ENCODE peak calls at places on chromosomes 3 and 15, in four cellular contexts. V, K, P and I are unnamed samples.

GRCh38 chr3:125002414-125002811 is 53.4 kb downstream of the HEG1 start:
- DNase-seq in V (no peak), K (no peak), P (no peak), I (no peak)

GRCh38 chr3:48543271-48543866 is 13.2 kb downstream of the PFKFB4 start:
- DNase-seq in V (no peak), K (no peak), P (no peak), I (no peak)

GRCh38 chr3:63228677-63229076 is 49.4 kb upstream of the SYNPR start:
- DNase-seq in V (no peak), K (no peak), P (peak; percentile 23), I (peak; percentile 4)

GRCh38 chr3:64741344-64741743 is 53.5 kb upstream of the ADAMTS9 start:
- DNase-seq in V (no peak), K (no peak), P (no peak), I (no peak)

GRCh38 chr3:55169608-55170010 is 241.8 kb upstream of the LRTM1 start:
- DNase-seq in V (no peak), K (no peak), P (peak; percentile 47), I (no peak)

GRCh38 chr15:31525296-31525695 is 198.7 kb downstream of the KLF13 start:
- DNase-seq in V (no peak), K (no peak), P (no peak), I (no peak)

GRCh38 chr3:144403040-144403457 is 431.4 kb downstream of the DIPK2A start:
- DNase-seq in V (no peak), K (no peak), P (peak; percentile 34), I (no peak)

GRCh38 chr3:115245437-115245836 is 98.3 kb upstream of the ZBTB20 start:
- DNase-seq in V (no peak), K (no peak), P (peak; percentile 49), I (no peak)

GRCh38 chr3:68116580-68116979 is 462.2 kb upstream of the SUCLG2 start:
- DNase-seq in V (no peak), K (no peak), P (no peak), I (no peak)

GRCh38 chr3:10387881-10388621 is 67.1 kb upstream of the SEC13 start:
- DNase-seq in V (no peak), K (no peak), P (no peak), I (no peak)

GRCh38 chr3:155555479-155556065 is 189.3 kb downstream of the PLCH1 start:
- DNase-seq in V (no peak), K (no peak), P (no peak), I (no peak)

GRCh38 chr3:57810471-57811144 is 54.5 kb downstream of the SLMAP start:
- DNase-seq in V (no peak), K (no peak), P (no peak), I (no peak)

GRCh38 chr15:93131485-93132075 is 42.6 kb upstream of the RGMA start:
- DNase-seq in V (no peak), K (no peak), P (no peak), I (no peak)

GRCh38 chr3:99342374-99342773 is 296.0 kb upstream of the COL8A1 start:
- DNase-seq in V (no peak), K (no peak), P (no peak), I (no peak)

GRCh38 chr3:33717866-33718594 is at the start of gene CLASP2:
- DNase-seq in V (peak; percentile 86), K (peak; percentile 92), P (peak; percentile 86), I (peak; percentile 24)

GRCh38 chr3:6282920-6283319 is 578.0 kb upstream of the GRM7 start:
- DNase-seq in V (no peak), K (no peak), P (no peak), I (no peak)

GRCh38 chr3:152128356-152128755 is 140.4 kb upstream of the MBNL1 start:
- DNase-seq in V (no peak), K (no peak), P (no peak), I (no peak)

GRCh38 chr15:98954411-98954810 is 53.2 kb downstream of the PGPEP1L start:
- DNase-seq in V (no peak), K (no peak), P (no peak), I (no peak)

GRCh38 chr3:141737108-141737507 is 990 bp upstream of the RNF7 start:
- DNase-seq in V (no peak), K (no peak), P (no peak), I (no peak)

GRCh38 chr3:13612829-13613228 is 63.9 kb downstream of the FBLN2 start:
- DNase-seq in V (no peak), K (no peak), P (no peak), I (no peak)

GRCh38 chr3:194488007-194488742 is 1.4 kb upstream of the ATP13A3 start:
- DNase-seq in V (peak; percentile 9), K (no peak), P (peak; percentile 61), I (no peak)

GRCh38 chr3:146546366-146546965 is 2.1 kb upstream of the PLSCR1 start:
- DNase-seq in V (no peak), K (no peak), P (no peak), I (no peak)

GRCh38 chr3:151003024-151003771 is 30.7 kb upstream of the CLRN1 start:
- DNase-seq in V (no peak), K (no peak), P (no peak), I (peak; percentile 12)

GRCh38 chr3:52193059-52193458 is 4.9 kb upstream of the ALAS1 start:
- DNase-seq in V (no peak), K (no peak), P (no peak), I (no peak)